ENCODE peak calls at places on chromosomes 12 and 14, in five cellular contexts. Z is esophagus squamous epithelium, N is tibial artery, U is prostate gland, K is H1. Q is an unnamed sample.

GRCh38 chr12:96416033-96416790 is 16.0 kb upstream of the CDK17 start:
- DNase-seq in Z (no peak), N (no peak), U (no peak), K (no peak), Q (no peak)

GRCh38 chr12:32454075-32454474 is 54.7 kb downstream of the FGD4 start:
- DNase-seq in Z (no peak), N (no peak), U (no peak), K (no peak), Q (no peak)

GRCh38 chr12:112256780-112257179 is 125.5 kb downstream of the HECTD4 start:
- DNase-seq in Z (no peak), N (no peak), U (no peak), K (no peak), Q (no peak)

GRCh38 chr12:105385141-105385540 is 54.6 kb downstream of the C12orf75 start:
- DNase-seq in Z (no peak), N (no peak), U (no peak), K (no peak), Q (no peak)

GRCh38 chr14:61147898-61148549 is 133.1 kb downstream of the TMEM30B start:
- DNase-seq in Z (no peak), N (no peak), U (peak; percentile 10), K (no peak), Q (peak; percentile 59)

GRCh38 chr14:39109893-39110715 is 4.0 kb upstream of the GEMIN2 start:
- DNase-seq in Z (no peak), N (no peak), U (no peak), K (no peak), Q (no peak)

GRCh38 chr14:70934502-70935134 is 27.4 kb downstream of the PCNX1 start:
- DNase-seq in Z (no peak), N (no peak), U (no peak), K (no peak), Q (no peak)

GRCh38 chr12:27179399-27180214 is 64.5 kb upstream of the STK38L start:
- DNase-seq in Z (no peak), N (no peak), U (peak; percentile 29), K (no peak), Q (peak; percentile 25)

GRCh38 chr14:100077441-100077840 is 12.2 kb downstream of the EVL start:
- DNase-seq in Z (no peak), N (no peak), U (no peak), K (no peak), Q (no peak)

GRCh38 chr12:81015510-81015909 is 62.4 kb upstream of the ACSS3 start:
- DNase-seq in Z (no peak), N (no peak), U (no peak), K (no peak), Q (no peak)

GRCh38 chr14:103259801-103260628 is 74.0 kb upstream of the EIF5 start:
- DNase-seq in Z (no peak), N (no peak), U (no peak), K (no peak), Q (no peak)

GRCh38 chr12:76374395-76375020 is 26.3 kb upstream of the BBS10 start:
- DNase-seq in Z (no peak), N (no peak), U (no peak), K (no peak), Q (no peak)

GRCh38 chr12:30823140-30823669 is 68.5 kb upstream of the CAPRIN2 start:
- DNase-seq in Z (no peak), N (no peak), U (no peak), K (no peak), Q (no peak)

GRCh38 chr14:64539186-64539552 is 1.4 kb upstream of the HSPA2 start:
- DNase-seq in Z (no peak), N (no peak), U (no peak), K (no peak), Q (no peak)

DNA sequence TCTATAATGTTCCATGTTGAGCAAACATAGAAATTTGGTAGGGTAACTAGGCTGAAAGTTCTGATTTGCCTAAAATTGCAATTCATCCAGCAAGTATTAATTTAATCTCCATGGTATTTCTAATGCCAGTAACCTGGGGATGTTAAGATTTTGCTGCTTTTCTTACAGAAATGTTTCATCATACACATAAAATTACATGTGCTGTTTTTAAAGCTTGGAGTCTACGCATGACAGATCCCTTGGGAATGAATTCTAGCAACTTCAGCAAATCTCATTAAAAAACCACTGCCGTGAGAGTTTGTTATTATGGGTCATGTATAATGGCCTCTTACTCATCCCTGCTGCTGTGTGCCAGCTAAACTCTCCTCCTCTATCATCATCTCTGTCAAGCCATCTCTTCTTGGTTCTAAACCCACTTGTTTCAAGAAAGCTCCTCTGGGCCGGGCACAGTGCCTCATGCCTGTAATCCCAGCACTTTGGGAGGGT is 61.1 kb upstream of the METAP2 start:
- DNase-seq in Z (no peak), N (no peak), U (no peak), K (no peak), Q (no peak)
- H3K27ac ChIP-seq in Z (no peak overlapping the region), N (peak overlapping the region; percentile 41), U (no peak overlapping the region), K (no peak overlapping the region), Q (peak overlapping the region; percentile 50)

GRCh38 chr12:42982828-42983227 is 393.3 kb upstream of the PRICKLE1 start:
- DNase-seq in Z (no peak), N (no peak), U (no peak), K (no peak), Q (no peak)
- H3K4me1 ChIP-seq in Z (no peaks in the 10 kb centered on the region), N (no peaks in the 10 kb centered on the region), U (no peaks in the 10 kb centered on the region), K (peaks cover 6% of the 10 kb centered on the region), Q (no peaks in the 10 kb centered on the region)

GRCh38 chr12:12452326-12452725 is 95.4 kb downstream of the BORCS5 start:
- DNase-seq in Z (no peak), N (no peak), U (no peak), K (no peak), Q (no peak)

GRCh38 chr12:12447837-12448236 is 91.0 kb downstream of the BORCS5 start:
- DNase-seq in Z (no peak), N (no peak), U (no peak), K (no peak), Q (no peak)

GRCh38 chr12:12451063-12451462 is 94.2 kb downstream of the BORCS5 start:
- DNase-seq in Z (no peak), N (no peak), U (no peak), K (no peak), Q (no peak)

GRCh38 chr12:12450043-12450451 is 93.2 kb downstream of the BORCS5 start:
- DNase-seq in Z (no peak), N (no peak), U (no peak), K (peak; percentile 13), Q (no peak)

GRCh38 chr12:12449533-12450025 is 92.7 kb downstream of the BORCS5 start:
- DNase-seq in Z (no peak), N (no peak), U (peak; percentile 87), K (no peak), Q (peak; percentile 6)
- H3K27ac ChIP-seq in Z (no peak overlapping the region), N (no peak overlapping the region), U (peak overlapping the region; percentile 71), K (no peak overlapping the region), Q (peak overlapping the region; percentile 48)

GRCh38 chr12:120238839-120239445 is 26.6 kb downstream of the PXN start:
- DNase-seq in Z (no peak), N (no peak), U (no peak), K (no peak), Q (no peak)

GRCh38 chr12:120234643-120235368 is 30.7 kb downstream of the PXN start:
- DNase-seq in Z (no peak), N (peak; percentile 93), U (peak; percentile 67), K (no peak), Q (peak; percentile 87)

GRCh38 chr12:120238224-120238616 is 27.3 kb downstream of the PXN start:
- DNase-seq in Z (no peak), N (no peak), U (no peak), K (no peak), Q (no peak)

GRCh38 chr12:120235369-120236123 is 30.0 kb downstream of the PXN start:
- DNase-seq in Z (no peak), N (no peak), U (no peak), K (no peak), Q (no peak)

DNA sequence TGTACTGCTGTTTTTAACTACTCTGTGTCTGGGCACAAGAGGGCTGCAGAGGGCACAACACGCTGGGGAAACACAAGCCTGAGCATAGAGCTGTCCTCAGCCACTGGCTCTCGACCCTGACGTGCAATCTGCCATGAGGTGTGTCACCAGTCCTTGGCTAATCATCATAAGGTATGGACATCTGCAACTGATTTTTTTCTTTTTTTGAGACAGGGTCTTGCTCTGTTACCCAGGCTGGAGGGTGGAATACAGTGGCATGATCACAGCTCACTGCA is 29.5 kb downstream of the PXN start:
- DNase-seq in Z (no peak), N (no peak), U (no peak), K (no peak), Q (no peak)
- H3K4me1 ChIP-seq in Z (peaks cover 100% of the 10 kb centered on the region), N (peaks cover 90% of the 10 kb centered on the region), U (peaks cover 28% of the 10 kb centered on the region), K (peaks cover 29% of the 10 kb centered on the region), Q (peaks cover 62% of the 10 kb centered on the region)

DNA sequence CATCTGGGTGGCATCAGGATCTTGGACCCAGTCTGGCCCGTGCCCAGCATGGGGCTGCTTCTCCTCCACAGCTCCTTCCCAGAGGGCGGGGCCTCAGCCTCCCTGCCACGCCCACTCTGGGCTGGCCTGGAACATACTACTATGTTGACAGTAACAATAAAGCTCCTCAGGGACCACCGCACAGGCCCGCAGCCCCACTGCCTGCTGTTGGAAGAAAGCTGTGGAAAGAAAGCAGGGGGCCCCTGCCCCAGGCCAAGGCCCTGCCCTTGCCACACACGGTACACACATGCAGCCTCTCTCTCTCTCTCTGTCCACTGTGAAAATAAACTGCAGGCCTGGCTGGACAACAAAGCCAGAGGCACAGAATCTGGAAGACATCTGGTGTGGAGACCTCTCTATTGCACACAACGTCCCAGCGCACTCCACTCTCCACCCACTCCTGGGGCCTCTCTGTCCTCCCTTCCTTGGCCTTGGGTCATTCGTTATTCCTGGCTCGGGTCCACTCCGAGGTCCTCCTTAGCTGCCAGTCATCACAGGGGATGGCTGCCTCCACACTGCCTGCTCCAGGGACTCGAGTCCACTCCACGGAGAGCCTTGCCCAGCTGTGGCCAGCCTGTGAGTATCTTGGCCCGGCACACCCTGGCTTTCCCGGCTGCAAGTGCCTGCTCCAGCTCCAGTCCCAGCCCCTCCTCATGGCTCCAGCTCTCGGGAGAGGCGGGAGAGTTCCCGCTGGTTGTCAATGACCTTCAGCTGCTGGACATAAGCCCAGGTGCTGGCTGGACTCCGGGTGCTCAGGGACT is 11.8 kb upstream of the ENDOU start:
- DNase-seq in Z (no peak), N (peak; percentile 92), U (peak; percentile 37), K (no peak), Q (peak; percentile 82)
- H3K27ac ChIP-seq in Z (peak overlapping the region; percentile 85), N (peak overlapping the region; percentile 82), U (peak overlapping the region; percentile 41), K (no peak overlapping the region), Q (peak overlapping the region; percentile 88)

GRCh38 chr12:66085213-66085612 is 45.3 kb downstream of the LLPH start:
- DNase-seq in Z (no peak), N (no peak), U (no peak), K (no peak), Q (no peak)

GRCh38 chr12:66086001-66086400 is 44.5 kb downstream of the LLPH start:
- DNase-seq in Z (no peak), N (no peak), U (no peak), K (no peak), Q (no peak)

GRCh38 chr12:66087365-66087943 is 43.1 kb downstream of the LLPH start:
- DNase-seq in Z (no peak), N (peak; percentile 73), U (peak; percentile 54), K (peak; percentile 71), Q (peak; percentile 14)

DNA sequence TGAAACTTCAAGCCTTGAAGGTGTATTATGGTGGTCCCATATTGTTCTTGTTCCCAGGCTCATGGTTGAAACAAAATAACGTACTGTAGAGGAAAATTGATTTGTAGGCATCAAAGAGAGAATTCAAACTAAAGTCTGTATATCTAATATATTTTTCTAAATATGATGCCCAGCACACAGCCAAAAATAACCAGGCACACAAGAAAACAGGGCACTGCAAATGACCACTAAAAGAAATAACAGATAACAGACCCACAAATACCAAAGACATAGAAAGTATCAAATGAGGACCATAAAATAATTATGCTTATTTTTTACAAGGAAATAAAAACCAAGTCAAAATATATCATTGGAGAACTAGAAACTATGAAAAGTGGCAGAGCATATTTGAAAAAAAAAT is 46.8 kb downstream of the LLPH start:
- DNase-seq in Z (no peak), N (no peak), U (no peak), K (no peak), Q (no peak)
- H3K4me1 ChIP-seq in Z (no peaks in the 10 kb centered on the region), N (no peaks in the 10 kb centered on the region), U (no peaks in the 10 kb centered on the region), K (no peaks in the 10 kb centered on the region), Q (no peaks in the 10 kb centered on the region)

Q was measured in thoracic aorta.